ENCODE peak calls at places on chromosomes 5 and 9, in eight cellular contexts. One of them, this sample, is unnamed.

GRCh38 chr5:60415443-60415842 is 284.5 kb downstream of the DEPDC1B start:
- DNase-seq in stimulated activated CD4-positive, alpha-beta T cell treated with anti-CD3 and anti-CD28 coated beads, Interleukin-15, amount 100 ng/mL, for 48 hours: no peak
- DNase-seq in A549: no peak
- DNase-seq in M059J: no peak
- DNase-seq in Kasumi-1: no peak
- DNase-seq in bronchial epithelial cell: no peak
- DNase-seq in fibroblast of mammary gland: no peak
- DNase-seq in HAP-1: no peak
- DNase-seq in this sample: no peak

GRCh38 chr5:177496111-177497010 is 1.0 kb downstream of the PDLIM7 start:
- DNase-seq in stimulated activated CD4-positive, alpha-beta T cell treated with anti-CD3 and anti-CD28 coated beads, Interleukin-15, amount 100 ng/mL, for 48 hours: no peak
- DNase-seq in A549: peak; percentile 93
- DNase-seq in M059J: peak; percentile 95
- DNase-seq in Kasumi-1: peak; percentile 66
- DNase-seq in bronchial epithelial cell: peak; percentile 69
- DNase-seq in fibroblast of mammary gland: peak; percentile 92
- DNase-seq in HAP-1: peak; percentile 91
- DNase-seq in this sample: no peak

GRCh38 chr5:135308245-135308644 is 90.8 kb downstream of the MACROH2A1 start:
- DNase-seq in stimulated activated CD4-positive, alpha-beta T cell treated with anti-CD3 and anti-CD28 coated beads, Interleukin-15, amount 100 ng/mL, for 48 hours: no peak
- DNase-seq in A549: no peak
- DNase-seq in M059J: peak; percentile 84
- DNase-seq in Kasumi-1: no peak
- DNase-seq in bronchial epithelial cell: no peak
- DNase-seq in fibroblast of mammary gland: peak; percentile 62
- DNase-seq in HAP-1: no peak
- DNase-seq in this sample: no peak

GRCh38 chr5:115497200-115497599 is 47.4 kb downstream of the FEM1C start:
- DNase-seq in stimulated activated CD4-positive, alpha-beta T cell treated with anti-CD3 and anti-CD28 coated beads, Interleukin-15, amount 100 ng/mL, for 48 hours: no peak
- DNase-seq in A549: no peak
- DNase-seq in M059J: no peak
- DNase-seq in Kasumi-1: no peak
- DNase-seq in bronchial epithelial cell: no peak
- DNase-seq in fibroblast of mammary gland: no peak
- DNase-seq in HAP-1: no peak
- DNase-seq in this sample: no peak

GRCh38 chr9:88528356-88528755 is 6.6 kb upstream of the NXNL2 start:
- DNase-seq in stimulated activated CD4-positive, alpha-beta T cell treated with anti-CD3 and anti-CD28 coated beads, Interleukin-15, amount 100 ng/mL, for 48 hours: no peak
- DNase-seq in A549: no peak
- DNase-seq in M059J: no peak
- DNase-seq in Kasumi-1: no peak
- DNase-seq in bronchial epithelial cell: no peak
- DNase-seq in fibroblast of mammary gland: peak; percentile 56
- DNase-seq in HAP-1: no peak
- DNase-seq in this sample: no peak

GRCh38 chr5:32096891-32097592 is 77.1 kb downstream of the GOLPH3 start:
- DNase-seq in stimulated activated CD4-positive, alpha-beta T cell treated with anti-CD3 and anti-CD28 coated beads, Interleukin-15, amount 100 ng/mL, for 48 hours: no peak
- DNase-seq in A549: no peak
- DNase-seq in M059J: no peak
- DNase-seq in Kasumi-1: no peak
- DNase-seq in bronchial epithelial cell: no peak
- DNase-seq in fibroblast of mammary gland: peak; percentile 54
- DNase-seq in HAP-1: no peak
- DNase-seq in this sample: no peak

GRCh38 chr9:133349965-133350624 is 2.1 kb downstream of the RPL7A start:
- DNase-seq in stimulated activated CD4-positive, alpha-beta T cell treated with anti-CD3 and anti-CD28 coated beads, Interleukin-15, amount 100 ng/mL, for 48 hours: no peak
- DNase-seq in A549: no peak
- DNase-seq in M059J: no peak
- DNase-seq in Kasumi-1: no peak
- DNase-seq in bronchial epithelial cell: no peak
- DNase-seq in fibroblast of mammary gland: no peak
- DNase-seq in HAP-1: no peak
- DNase-seq in this sample: no peak

GRCh38 chr9:135706288-135706687 is 4.3 kb downstream of the KCNT1 start:
- DNase-seq in stimulated activated CD4-positive, alpha-beta T cell treated with anti-CD3 and anti-CD28 coated beads, Interleukin-15, amount 100 ng/mL, for 48 hours: no peak
- DNase-seq in A549: no peak
- DNase-seq in M059J: no peak
- DNase-seq in Kasumi-1: no peak
- DNase-seq in bronchial epithelial cell: no peak
- DNase-seq in fibroblast of mammary gland: no peak
- DNase-seq in HAP-1: no peak
- DNase-seq in this sample: no peak

GRCh38 chr5:54601832-54602231 is 84.3 kb downstream of the SNX18 start:
- DNase-seq in stimulated activated CD4-positive, alpha-beta T cell treated with anti-CD3 and anti-CD28 coated beads, Interleukin-15, amount 100 ng/mL, for 48 hours: no peak
- DNase-seq in A549: no peak
- DNase-seq in M059J: no peak
- DNase-seq in Kasumi-1: peak; percentile 28
- DNase-seq in bronchial epithelial cell: no peak
- DNase-seq in fibroblast of mammary gland: no peak
- DNase-seq in HAP-1: no peak
- DNase-seq in this sample: no peak

GRCh38 chr9:106828082-106828481 is 34.9 kb upstream of the ZNF462 start:
- DNase-seq in stimulated activated CD4-positive, alpha-beta T cell treated with anti-CD3 and anti-CD28 coated beads, Interleukin-15, amount 100 ng/mL, for 48 hours: no peak
- DNase-seq in A549: no peak
- DNase-seq in M059J: no peak
- DNase-seq in Kasumi-1: no peak
- DNase-seq in bronchial epithelial cell: no peak
- DNase-seq in fibroblast of mammary gland: no peak
- DNase-seq in HAP-1: no peak
- DNase-seq in this sample: no peak

GRCh38 chr9:127921592-127922120 is 4.8 kb upstream of the ST6GALNAC4 start:
- DNase-seq in stimulated activated CD4-positive, alpha-beta T cell treated with anti-CD3 and anti-CD28 coated beads, Interleukin-15, amount 100 ng/mL, for 48 hours: no peak
- DNase-seq in A549: peak; percentile 85
- DNase-seq in M059J: peak; percentile 49
- DNase-seq in Kasumi-1: peak; percentile 48
- DNase-seq in bronchial epithelial cell: no peak
- DNase-seq in fibroblast of mammary gland: peak; percentile 55
- DNase-seq in HAP-1: peak; percentile 39
- DNase-seq in this sample: no peak

GRCh38 chr5:13316191-13316590 is 628.3 kb downstream of the DNAH5 start:
- DNase-seq in stimulated activated CD4-positive, alpha-beta T cell treated with anti-CD3 and anti-CD28 coated beads, Interleukin-15, amount 100 ng/mL, for 48 hours: no peak
- DNase-seq in A549: no peak
- DNase-seq in M059J: peak; percentile 89
- DNase-seq in Kasumi-1: no peak
- DNase-seq in bronchial epithelial cell: no peak
- DNase-seq in fibroblast of mammary gland: no peak
- DNase-seq in HAP-1: no peak
- DNase-seq in this sample: no peak

GRCh38 chr5:56251918-56252553 is 18.9 kb upstream of the ANKRD55 start:
- DNase-seq in stimulated activated CD4-positive, alpha-beta T cell treated with anti-CD3 and anti-CD28 coated beads, Interleukin-15, amount 100 ng/mL, for 48 hours: no peak
- DNase-seq in A549: no peak
- DNase-seq in M059J: no peak
- DNase-seq in Kasumi-1: no peak
- DNase-seq in bronchial epithelial cell: no peak
- DNase-seq in fibroblast of mammary gland: no peak
- DNase-seq in HAP-1: no peak
- DNase-seq in this sample: no peak

GRCh38 chr9:116471943-116472506 is 215.1 kb upstream of the TRIM32 start:
- DNase-seq in stimulated activated CD4-positive, alpha-beta T cell treated with anti-CD3 and anti-CD28 coated beads, Interleukin-15, amount 100 ng/mL, for 48 hours: no peak
- DNase-seq in A549: no peak
- DNase-seq in M059J: no peak
- DNase-seq in Kasumi-1: no peak
- DNase-seq in bronchial epithelial cell: no peak
- DNase-seq in fibroblast of mammary gland: no peak
- DNase-seq in HAP-1: no peak
- DNase-seq in this sample: no peak

GRCh38 chr9:83403864-83404263 is 134.3 kb downstream of the FRMD3 start:
- DNase-seq in stimulated activated CD4-positive, alpha-beta T cell treated with anti-CD3 and anti-CD28 coated beads, Interleukin-15, amount 100 ng/mL, for 48 hours: no peak
- DNase-seq in A549: no peak
- DNase-seq in M059J: peak; percentile 23
- DNase-seq in Kasumi-1: no peak
- DNase-seq in bronchial epithelial cell: peak; percentile 13
- DNase-seq in fibroblast of mammary gland: peak; percentile 53
- DNase-seq in HAP-1: no peak
- DNase-seq in this sample: no peak

GRCh38 chr9:81604306-81605153 is 84.8 kb downstream of the TLE1 start:
- DNase-seq in stimulated activated CD4-positive, alpha-beta T cell treated with anti-CD3 and anti-CD28 coated beads, Interleukin-15, amount 100 ng/mL, for 48 hours: no peak
- DNase-seq in A549: no peak
- DNase-seq in M059J: peak; percentile 44
- DNase-seq in Kasumi-1: no peak
- DNase-seq in bronchial epithelial cell: no peak
- DNase-seq in fibroblast of mammary gland: peak; percentile 24
- DNase-seq in HAP-1: no peak
- DNase-seq in this sample: no peak

GRCh38 chr9:136074706-136075105 is 20.4 kb downstream of the NACC2 start:
- DNase-seq in stimulated activated CD4-positive, alpha-beta T cell treated with anti-CD3 and anti-CD28 coated beads, Interleukin-15, amount 100 ng/mL, for 48 hours: no peak
- DNase-seq in A549: no peak
- DNase-seq in M059J: no peak
- DNase-seq in Kasumi-1: no peak
- DNase-seq in bronchial epithelial cell: no peak
- DNase-seq in fibroblast of mammary gland: no peak
- DNase-seq in HAP-1: no peak
- DNase-seq in this sample: no peak

GRCh38 chr9:111700776-111701175 is 39.4 kb downstream of the GNG10 start:
- DNase-seq in stimulated activated CD4-positive, alpha-beta T cell treated with anti-CD3 and anti-CD28 coated beads, Interleukin-15, amount 100 ng/mL, for 48 hours: no peak
- DNase-seq in A549: no peak
- DNase-seq in M059J: no peak
- DNase-seq in Kasumi-1: peak; percentile 6
- DNase-seq in bronchial epithelial cell: no peak
- DNase-seq in fibroblast of mammary gland: no peak
- DNase-seq in HAP-1: no peak
- DNase-seq in this sample: no peak

GRCh38 chr9:128892223-128892892 is 10.4 kb downstream of the LRRC8A start:
- DNase-seq in stimulated activated CD4-positive, alpha-beta T cell treated with anti-CD3 and anti-CD28 coated beads, Interleukin-15, amount 100 ng/mL, for 48 hours: no peak
- DNase-seq in A549: peak; percentile 55
- DNase-seq in M059J: peak; percentile 93
- DNase-seq in Kasumi-1: peak; percentile 21
- DNase-seq in bronchial epithelial cell: peak; percentile 91
- DNase-seq in fibroblast of mammary gland: peak; percentile 94
- DNase-seq in HAP-1: no peak
- DNase-seq in this sample: peak; percentile 83

GRCh38 chr9:27278374-27278773 is 18.6 kb downstream of the EQTN start:
- DNase-seq in stimulated activated CD4-positive, alpha-beta T cell treated with anti-CD3 and anti-CD28 coated beads, Interleukin-15, amount 100 ng/mL, for 48 hours: no peak
- DNase-seq in A549: no peak
- DNase-seq in M059J: no peak
- DNase-seq in Kasumi-1: no peak
- DNase-seq in bronchial epithelial cell: no peak
- DNase-seq in fibroblast of mammary gland: peak; percentile 74
- DNase-seq in HAP-1: no peak
- DNase-seq in this sample: no peak

GRCh38 chr9:89078860-89079259 is 87.6 kb downstream of the S1PR3 start:
- DNase-seq in stimulated activated CD4-positive, alpha-beta T cell treated with anti-CD3 and anti-CD28 coated beads, Interleukin-15, amount 100 ng/mL, for 48 hours: no peak
- DNase-seq in A549: no peak
- DNase-seq in M059J: peak; percentile 59
- DNase-seq in Kasumi-1: no peak
- DNase-seq in bronchial epithelial cell: peak; percentile 26
- DNase-seq in fibroblast of mammary gland: peak; percentile 83
- DNase-seq in HAP-1: no peak
- DNase-seq in this sample: no peak

GRCh38 chr5:127419007-127419406 is 98.4 kb upstream of the PRRC1 start:
- DNase-seq in stimulated activated CD4-positive, alpha-beta T cell treated with anti-CD3 and anti-CD28 coated beads, Interleukin-15, amount 100 ng/mL, for 48 hours: no peak
- DNase-seq in A549: no peak
- DNase-seq in M059J: no peak
- DNase-seq in Kasumi-1: no peak
- DNase-seq in bronchial epithelial cell: no peak
- DNase-seq in fibroblast of mammary gland: no peak
- DNase-seq in HAP-1: no peak
- DNase-seq in this sample: no peak

GRCh38 chr9:96420468-96421219 is 2.5 kb upstream of the ZNF367 start:
- DNase-seq in stimulated activated CD4-positive, alpha-beta T cell treated with anti-CD3 and anti-CD28 coated beads, Interleukin-15, amount 100 ng/mL, for 48 hours: no peak
- DNase-seq in A549: peak; percentile 92
- DNase-seq in M059J: peak; percentile 100
- DNase-seq in Kasumi-1: peak; percentile 46
- DNase-seq in bronchial epithelial cell: peak; percentile 98
- DNase-seq in fibroblast of mammary gland: peak; percentile 95
- DNase-seq in HAP-1: peak; percentile 68
- DNase-seq in this sample: peak; percentile 86

GRCh38 chr5:136329791-136330190 is 35.6 kb downstream of the TRPC7 start:
- DNase-seq in stimulated activated CD4-positive, alpha-beta T cell treated with anti-CD3 and anti-CD28 coated beads, Interleukin-15, amount 100 ng/mL, for 48 hours: no peak
- DNase-seq in A549: no peak
- DNase-seq in M059J: no peak
- DNase-seq in Kasumi-1: no peak
- DNase-seq in bronchial epithelial cell: no peak
- DNase-seq in fibroblast of mammary gland: no peak
- DNase-seq in HAP-1: no peak
- DNase-seq in this sample: no peak

GRCh38 chr5:58818515-58818914 is 235.6 kb downstream of the RAB3C start:
- DNase-seq in stimulated activated CD4-positive, alpha-beta T cell treated with anti-CD3 and anti-CD28 coated beads, Interleukin-15, amount 100 ng/mL, for 48 hours: no peak
- DNase-seq in A549: no peak
- DNase-seq in M059J: no peak
- DNase-seq in Kasumi-1: no peak
- DNase-seq in bronchial epithelial cell: no peak
- DNase-seq in fibroblast of mammary gland: no peak
- DNase-seq in HAP-1: no peak
- DNase-seq in this sample: no peak

GRCh38 chr5:170195876-170196275 is 36.9 kb upstream of the C5orf58 start:
- DNase-seq in stimulated activated CD4-positive, alpha-beta T cell treated with anti-CD3 and anti-CD28 coated beads, Interleukin-15, amount 100 ng/mL, for 48 hours: no peak
- DNase-seq in A549: no peak
- DNase-seq in M059J: no peak
- DNase-seq in Kasumi-1: no peak
- DNase-seq in bronchial epithelial cell: no peak
- DNase-seq in fibroblast of mammary gland: no peak
- DNase-seq in HAP-1: no peak
- DNase-seq in this sample: no peak

GRCh38 chr9:86732514-86732913 is 214.8 kb downstream of the GAS1 start:
- DNase-seq in stimulated activated CD4-positive, alpha-beta T cell treated with anti-CD3 and anti-CD28 coated beads, Interleukin-15, amount 100 ng/mL, for 48 hours: no peak
- DNase-seq in A549: no peak
- DNase-seq in M059J: peak; percentile 94
- DNase-seq in Kasumi-1: no peak
- DNase-seq in bronchial epithelial cell: peak; percentile 98
- DNase-seq in fibroblast of mammary gland: peak; percentile 100
- DNase-seq in HAP-1: no peak
- DNase-seq in this sample: peak; percentile 73

GRCh38 chr5:77957-78804 is 13.8 kb upstream of the PLEKHG4B start:
- DNase-seq in stimulated activated CD4-positive, alpha-beta T cell treated with anti-CD3 and anti-CD28 coated beads, Interleukin-15, amount 100 ng/mL, for 48 hours: peak; percentile 15
- DNase-seq in A549: peak; percentile 74
- DNase-seq in M059J: peak; percentile 70
- DNase-seq in Kasumi-1: peak; percentile 35
- DNase-seq in bronchial epithelial cell: peak; percentile 38
- DNase-seq in fibroblast of mammary gland: peak; percentile 54
- DNase-seq in HAP-1: peak; percentile 21
- DNase-seq in this sample: no peak

GRCh38 chr9:95225016-95225745 is 92.3 kb downstream of the FANCC start:
- DNase-seq in stimulated activated CD4-positive, alpha-beta T cell treated with anti-CD3 and anti-CD28 coated beads, Interleukin-15, amount 100 ng/mL, for 48 hours: no peak
- DNase-seq in A549: no peak
- DNase-seq in M059J: no peak
- DNase-seq in Kasumi-1: no peak
- DNase-seq in bronchial epithelial cell: no peak
- DNase-seq in fibroblast of mammary gland: peak; percentile 30
- DNase-seq in HAP-1: no peak
- DNase-seq in this sample: no peak

GRCh38 chr5:173953528-173954090 is 35.4 kb upstream of the C5orf47 start:
- DNase-seq in stimulated activated CD4-positive, alpha-beta T cell treated with anti-CD3 and anti-CD28 coated beads, Interleukin-15, amount 100 ng/mL, for 48 hours: no peak
- DNase-seq in A549: no peak
- DNase-seq in M059J: peak; percentile 81
- DNase-seq in Kasumi-1: no peak
- DNase-seq in bronchial epithelial cell: no peak
- DNase-seq in fibroblast of mammary gland: peak; percentile 47
- DNase-seq in HAP-1: no peak
- DNase-seq in this sample: no peak

GRCh38 chr5:2173067-2173466 is 290.3 kb upstream of the IRX4 start:
- DNase-seq in stimulated activated CD4-positive, alpha-beta T cell treated with anti-CD3 and anti-CD28 coated beads, Interleukin-15, amount 100 ng/mL, for 48 hours: no peak
- DNase-seq in A549: no peak
- DNase-seq in M059J: no peak
- DNase-seq in Kasumi-1: no peak
- DNase-seq in bronchial epithelial cell: no peak
- DNase-seq in fibroblast of mammary gland: no peak
- DNase-seq in HAP-1: no peak
- DNase-seq in this sample: no peak

This sample was measured in epithelial cell of prostate.